ENCODE peak calls at places on chromosomes 4 and X, in eight cellular contexts. N is GM06990, Q is NCI-H1417, X is body of pancreas, L is CD14-positive monocyte, F is cardiac septum, J is Ammon's horn, E is LoVo. H is an unnamed sample.

GRCh38 chr4:101155859-101156430 is 191.4 kb downstream of the PPP3CA start:
- DNase-seq in L (no peak), Q (no peak), N (no peak), E (no peak), X (no peak), F (no peak), J (no peak), H (no peak)

GRCh38 chr4:183333983-183334382 is 11.8 kb upstream of the CLDN24 start:
- DNase-seq in Q (no peak), E (peak), X (no peak), L (no peak), J (no peak), F (no peak), N (no peak), H (no peak)

GRCh38 chrX:132918523-132918922 is 39.9 kb downstream of the HS6ST2 start:
- DNase-seq in X (no peak), N (no peak), F (no peak), L (no peak), E (no peak), J (no peak), Q (no peak), H (no peak)

GRCh38 chr4:182671749-182672148 is 245.4 kb downstream of the DCTD start:
- DNase-seq in Q (no peak), X (no peak), J (no peak), L (no peak), N (no peak), F (no peak), E (no peak), H (no peak)

GRCh38 chrX:133776072-133776471 is 209.3 kb downstream of the GPC3 start:
- DNase-seq in L (no peak), J (no peak), X (peak), N (no peak), F (no peak), E (no peak), Q (peak), H (no peak)

GRCh38 chr4:183588169-183588675 is 70.8 kb downstream of the RWDD4 start:
- DNase-seq in X (peak), N (no peak), E (no peak), J (peak), F (no peak), Q (peak), L (no peak), H (no peak)

GRCh38 chr4:38784141-38784540 is 1.4 kb upstream of the TLR10 start:
- DNase-seq in N (no peak), Q (no peak), F (no peak), J (no peak), X (no peak), L (no peak), E (no peak), H (no peak)

GRCh38 chrX:44432641-44433040 is 89.2 kb upstream of the EFHC2 start:
- DNase-seq in N (no peak), X (no peak), L (no peak), Q (no peak), E (peak), F (no peak), J (peak), H (no peak)

GRCh38 chrX:13793897-13794296 is 23.0 kb downstream of the GPM6B start:
- DNase-seq in N (no peak), F (no peak), E (no peak), X (no peak), Q (no peak), J (no peak), L (no peak), H (no peak)

GRCh38 chr4:82786794-82787193 is 11.8 kb downstream of the SCD5 start:
- DNase-seq in E (no peak), X (no peak), L (no peak), J (no peak), N (no peak), F (no peak), Q (no peak), H (no peak)

GRCh38 chr4:168917150-168917779 is 92.8 kb downstream of the CBR4 start:
- DNase-seq in F (no peak), X (no peak), L (no peak), Q (peak), E (peak), N (peak), J (peak), H (no peak)

GRCh38 chrX:40434947-40435346 is 145.8 kb upstream of the ATP6AP2 start:
- DNase-seq in L (peak), X (peak), F (no peak), Q (no peak), E (no peak), J (peak), N (no peak), H (no peak)

GRCh38 chr4:145840162-145840768 is 98.4 kb downstream of the ZNF827 start:
- DNase-seq in X (peak), L (no peak), J (peak), E (peak), N (no peak), Q (peak), F (no peak), H (no peak)

GRCh38 chr4:75849459-75849858 is 52.8 kb downstream of the PPEF2 start:
- DNase-seq in E (no peak), F (no peak), L (no peak), X (no peak), Q (no peak), J (no peak), N (no peak), H (no peak)

GRCh38 chr4:146835096-146835495 is 110.6 kb downstream of the TTC29 start:
- DNase-seq in E (no peak), F (no peak), N (no peak), J (no peak), L (no peak), Q (no peak), X (no peak), H (no peak)

GRCh38 chr4:105605493-105605892 is 53.1 kb downstream of the ARHGEF38 start:
- DNase-seq in F (no peak), E (no peak), L (no peak), Q (no peak), X (peak), J (no peak), N (peak), H (no peak)

GRCh38 chr4:29423836-29424721 is 1296.1 kb upstream of the PCDH7 start:
- DNase-seq in F (no peak), N (no peak), L (no peak), X (no peak), Q (no peak), E (peak), J (peak), H (no peak)

GRCh38 chr4:1839306-1839705 is 16.6 kb downstream of the LETM1 start:
- DNase-seq in Q (no peak), J (no peak), F (no peak), E (no peak), N (no peak), L (no peak), X (no peak), H (no peak)

GRCh38 chr4:138449938-138450337 is 207.8 kb upstream of the SLC7A11 start:
- DNase-seq in E (no peak), F (no peak), N (no peak), J (no peak), L (no peak), X (no peak), Q (no peak), H (no peak)

GRCh38 chr4:28287837-28288236 is 1427.2 kb downstream of the STIM2 start:
- DNase-seq in J (no peak), E (no peak), L (no peak), F (no peak), N (no peak), Q (no peak), X (peak), H (no peak)

GRCh38 chr4:160316036-160316435 is 1213.2 kb downstream of the RAPGEF2 start:
- DNase-seq in Q (no peak), F (no peak), L (no peak), E (no peak), J (no peak), N (no peak), X (no peak), H (no peak)

GRCh38 chr4:122762520-122762919 is 30.0 kb downstream of the BBS12 start:
- DNase-seq in L (no peak), Q (no peak), F (no peak), X (no peak), N (no peak), E (no peak), J (peak), H (no peak)

GRCh38 chr4:151195801-151196200 is 81.2 kb upstream of the PRSS48 start:
- DNase-seq in Q (no peak), F (no peak), L (no peak), X (no peak), J (no peak), N (no peak), E (peak), H (no peak)

GRCh38 chr4:2948895-2949781 is 14.1 kb downstream of the NOP14 start:
- DNase-seq in J (no peak), X (peak), N (no peak), Q (no peak), F (no peak), E (no peak), L (no peak), H (no peak)

GRCh38 chr4:71303850-71304249 is 35.0 kb upstream of the SLC4A4 start:
- DNase-seq in X (no peak), N (no peak), J (no peak), Q (no peak), E (no peak), L (no peak), F (no peak), H (no peak)

H was measured in effector memory CD4-positive, alpha-beta T cell.